ENCODE peak calls at places on chromosomes 16 and 17, in four cellular contexts. T is A549, X is ovary, I is sigmoid colon. Z is an unnamed sample. For H3K4me1, the result is how much of the 10 kb centered on the place peaks cover.

GRCh38 chr17:47745037-47745380 is 12.0 kb downstream of the TBX21 start:
- DNase-seq in T (no peak), I (no peak), X (no peak), Z (no peak)

GRCh38 chr17:55152236-55152635 is 112.5 kb upstream of the HLF start:
- DNase-seq in I (no peak), T (no peak), X (no peak), Z (no peak)

GRCh38 chr17:19780846-19781245 is 32.7 kb upstream of the ALDH3A1 start:
- DNase-seq in T (no peak), X (no peak), I (no peak), Z (no peak)

GRCh38 chr17:32523827-32524552 is 37.2 kb downstream of the CDK5R1 start:
- DNase-seq in I (peak), T (no peak), X (no peak), Z (no peak)

GRCh38 chr16:27620533-27620932 is 70.6 kb downstream of the KATNIP start:
- DNase-seq in X (no peak), T (no peak), I (no peak), Z (no peak)

GRCh38 chr17:49031965-49032928 is 35.1 kb downstream of the IGF2BP1 start:
- DNase-seq in I (no peak), X (no peak), T (peak), Z (peak)

GRCh38 chr17:77423589-77424451 is 283.1 kb downstream of the SEC14L1 start:
- DNase-seq in X (peak), I (peak), T (peak), Z (peak)

GRCh38 chr16:29757950-29758466 is 12.2 kb upstream of the C16orf54 start:
- DNase-seq in T (no peak), X (peak), I (no peak), Z (no peak)

GRCh38 chr17:9809409-9809808 is 12.5 kb downstream of the GSG1L2 start:
- DNase-seq in I (no peak), T (no peak), X (no peak), Z (no peak)

GRCh38 chr17:50883850-50884291 is 17.7 kb upstream of the TOB1 start:
- DNase-seq in I (no peak), X (no peak), T (no peak), Z (no peak)

GRCh38 chr16:90008708-90009145 is 10.5 kb downstream of the DBNDD1 start:
- DNase-seq in X (no peak), T (no peak), I (no peak), Z (no peak)

GRCh38 chr17:77594416-77595209 is 363.9 kb upstream of the TNRC6C start:
- DNase-seq in X (no peak), T (no peak), I (peak), Z (no peak)

GRCh38 chr16:15578824-15579223 is 64.1 kb downstream of the MARF1 start:
- DNase-seq in X (no peak), T (no peak), I (no peak), Z (no peak)

GRCh38 chr16:10981697-10982216 is 37.4 kb downstream of the CLEC16A start:
- DNase-seq in X (no peak), I (no peak), T (peak), Z (no peak)

GRCh38 chr17:149231-149630 is 11.9 kb downstream of the SCGB1C2 start:
- DNase-seq in I (peak), T (no peak), X (no peak), Z (no peak)

GRCh38 chr16:28596115-28596630 is 677 bp downstream of the SULT1A2 start:
- DNase-seq in X (no peak), T (no peak), I (no peak), Z (no peak)

GRCh38 chr17:75517277-75517865 is 1.0 kb downstream of the TSEN54 start:
- DNase-seq in X (no peak), I (no peak), T (no peak), Z (no peak)

GRCh38 chr16:18803569-18804462 is 2.5 kb upstream of the ARL6IP1 start:
- DNase-seq in I (no peak), X (no peak), T (no peak), Z (no peak)

GRCh38 chr16:84088695-84089395 is 27.9 kb downstream of the MBTPS1 start:
- DNase-seq in T (peak), X (no peak), I (no peak), Z (no peak)

GRCh38 chr17:82258555-82258954 is 14.9 kb downstream of the CSNK1D start:
- DNase-seq in I (no peak), X (no peak), T (no peak), Z (no peak)

GRCh38 chr17:61492759-61493526 is 40.7 kb downstream of the TBX4 start:
- DNase-seq in I (no peak), T (no peak), X (no peak), Z (no peak)

GRCh38 chr17:64647817-64648216 is 14.3 kb downstream of the SMURF2 start:
- DNase-seq in X (no peak), T (no peak), I (no peak), Z (no peak)

GRCh38 chr16:55498101-55498500 is 10.8 kb upstream of the LPCAT2 start:
- DNase-seq in X (no peak), T (no peak), I (peak), Z (no peak)
- H3K4me1 ChIP-seq in X (under half), T (under half), I (half or more), Z (under half)

GRCh38 chr17:72392056-72393010 is 271.5 kb downstream of the SOX9 start:
- DNase-seq in T (peak), X (no peak), I (no peak), Z (peak)
- TF ChIP-seq EP300 in T (peak), X (no peak), I (no peak), Z (peak)

GRCh38 chr16:67480833-67481560 is at the start of gene ATP6V0D1:
- DNase-seq in T (peak), X (peak), I (peak), Z (peak)
- TF ChIP-seq POLR2A in T (peak), X (peak), I (peak), Z (peak)

GRCh38 chr17:40451420-40451819 is 8.2 kb downstream of the IGFBP4 start:
- DNase-seq in I (peak), X (peak), T (no peak), Z (peak)
- H3K4me1 ChIP-seq in I (half or more), X (under half), T (half or more), Z (half or more)